ENCODE peak calls at places on chromosomes 12 and 14, in eight cellular contexts. I, G, P, X, W, B, E and N are unnamed samples.

GRCh38 chr12:10717410-10717809 is 5.7 kb downstream of the YBX3 start:
- DNase-seq in G (no peak), B (no peak), E (peak), I (no peak), P (no peak), X (no peak), W (no peak), N (no peak)

GRCh38 chr14:91985521-91986255 is 38.2 kb upstream of the FBLN5 start:
- DNase-seq in P (no peak), E (peak), B (no peak), I (no peak), X (no peak), W (no peak), G (no peak), N (no peak)

GRCh38 chr12:53268637-53269562 is 801 bp downstream of the ESPL1 start:
- DNase-seq in B (no peak), W (peak), X (peak), I (no peak), E (no peak), P (no peak), G (no peak), N (no peak)

GRCh38 chr14:89551432-89551831 is 134.4 kb upstream of the FOXN3 start:
- DNase-seq in B (no peak), G (no peak), E (no peak), X (no peak), W (no peak), I (no peak), P (no peak), N (no peak)

GRCh38 chr12:59596232-59597143 is 659 bp downstream of the SLC16A7 start:
- DNase-seq in W (peak), P (peak), E (peak), X (peak), G (peak), B (peak), I (peak), N (peak)

GRCh38 chr12:125683748-125684381 is 618.6 kb downstream of the AACS start:
- DNase-seq in P (no peak), E (no peak), X (peak), G (no peak), I (peak), B (peak), W (no peak), N (no peak)

GRCh38 chr12:124305136-124305535 is 10.2 kb downstream of the RFLNA start:
- DNase-seq in G (no peak), P (no peak), X (no peak), E (no peak), B (no peak), I (no peak), W (no peak), N (no peak)

GRCh38 chr14:92439551-92440344 is 73.8 kb upstream of the RIN3 start:
- DNase-seq in W (no peak), E (no peak), G (no peak), I (no peak), P (no peak), X (peak), B (peak), N (no peak)

GRCh38 chr12:48917857-48918537 is 7.3 kb downstream of the FKBP11 start:
- DNase-seq in I (no peak), P (no peak), X (no peak), G (no peak), B (no peak), W (no peak), E (no peak), N (no peak)

GRCh38 chr14:76812093-76812421 is 625 bp downstream of the ANGEL1 start:
- DNase-seq in B (no peak), G (peak), P (no peak), E (no peak), W (peak), X (peak), I (no peak), N (no peak)

GRCh38 chr12:12051668-12052067 is 19.1 kb upstream of the BCL2L14 start:
- DNase-seq in I (no peak), E (no peak), X (no peak), B (no peak), P (no peak), W (no peak), G (no peak), N (no peak)

GRCh38 chr14:22973217-22974032 is 8.9 kb downstream of the AJUBA start:
- DNase-seq in P (peak), G (peak), B (peak), E (peak), W (peak), I (peak), X (peak), N (peak)

GRCh38 chr12:52867636-52868035 is 18.8 kb upstream of the KRT78 start:
- DNase-seq in B (no peak), W (no peak), E (no peak), I (no peak), X (no peak), P (peak), G (no peak), N (no peak)

GRCh38 chr12:22744197-22744596 is 119.2 kb downstream of the ETNK1 start:
- DNase-seq in X (no peak), B (no peak), I (no peak), G (no peak), E (no peak), W (no peak), P (no peak), N (no peak)

GRCh38 chr12:103560604-103561101 is 26.4 kb upstream of the STAB2 start:
- DNase-seq in W (peak), G (no peak), P (no peak), E (peak), X (no peak), B (no peak), I (no peak), N (no peak)